ENCODE peak calls at places on chromosome 2, in eight cellular contexts. One of them, this sample, is unnamed.

GRCh38 chr2:86809481-86810121 is 18.9 kb upstream of the CD8A start:
- DNase-seq in body of pancreas: no peak
- DNase-seq in fibroblast of the aortic adventitia: no peak
- DNase-seq in epithelial cell of esophagus: no peak
- DNase-seq in stomach: no peak
- DNase-seq in GM12864: no peak
- DNase-seq in HL-60: no peak
- DNase-seq in astrocyte of the cerebellum: no peak
- DNase-seq in this sample: no peak

GRCh38 chr2:8392098-8392844 is 289.6 kb upstream of the ID2 start:
- DNase-seq in fibroblast of the aortic adventitia: no peak
- DNase-seq in body of pancreas: no peak
- DNase-seq in GM12864: no peak
- DNase-seq in HL-60: no peak
- DNase-seq in astrocyte of the cerebellum: no peak
- DNase-seq in stomach: no peak
- DNase-seq in epithelial cell of esophagus: no peak
- DNase-seq in this sample: no peak

GRCh38 chr2:130842770-130843169 is 6.1 kb downstream of the ARHGEF4 start:
- DNase-seq in fibroblast of the aortic adventitia: no peak
- DNase-seq in stomach: no peak
- DNase-seq in GM12864: no peak
- DNase-seq in epithelial cell of esophagus: no peak
- DNase-seq in body of pancreas: no peak
- DNase-seq in astrocyte of the cerebellum: no peak
- DNase-seq in HL-60: no peak
- DNase-seq in this sample: no peak

GRCh38 chr2:55162284-55163006 is 69.6 kb downstream of the CLHC1 start:
- DNase-seq in fibroblast of the aortic adventitia: no peak
- DNase-seq in body of pancreas: no peak
- DNase-seq in HL-60: no peak
- DNase-seq in epithelial cell of esophagus: no peak
- DNase-seq in stomach: no peak
- DNase-seq in GM12864: no peak
- DNase-seq in astrocyte of the cerebellum: no peak
- DNase-seq in this sample: no peak

GRCh38 chr2:168934826-168935225 is 33.7 kb downstream of the G6PC2 start:
- DNase-seq in body of pancreas: no peak
- DNase-seq in epithelial cell of esophagus: peak; percentile 65
- DNase-seq in HL-60: no peak
- DNase-seq in astrocyte of the cerebellum: no peak
- DNase-seq in fibroblast of the aortic adventitia: no peak
- DNase-seq in stomach: no peak
- DNase-seq in GM12864: no peak
- DNase-seq in this sample: no peak

GRCh38 chr2:74507926-74508520 is 528 bp upstream of the PCGF1 start:
- DNase-seq in epithelial cell of esophagus: peak; percentile 45
- DNase-seq in fibroblast of the aortic adventitia: no peak
- DNase-seq in stomach: no peak
- DNase-seq in astrocyte of the cerebellum: no peak
- DNase-seq in HL-60: no peak
- DNase-seq in body of pancreas: no peak
- DNase-seq in GM12864: no peak
- DNase-seq in this sample: peak; percentile 39

GRCh38 chr2:119771331-119771730 is 11.6 kb downstream of the PTPN4 start:
- DNase-seq in stomach: no peak
- DNase-seq in epithelial cell of esophagus: no peak
- DNase-seq in fibroblast of the aortic adventitia: no peak
- DNase-seq in astrocyte of the cerebellum: no peak
- DNase-seq in HL-60: no peak
- DNase-seq in body of pancreas: no peak
- DNase-seq in GM12864: no peak
- DNase-seq in this sample: no peak

GRCh38 chr2:9656270-9656766 is 25.5 kb upstream of the YWHAQ start:
- DNase-seq in stomach: no peak
- DNase-seq in GM12864: peak; percentile 95
- DNase-seq in body of pancreas: no peak
- DNase-seq in fibroblast of the aortic adventitia: peak; percentile 90
- DNase-seq in astrocyte of the cerebellum: peak; percentile 88
- DNase-seq in HL-60: peak; percentile 24
- DNase-seq in epithelial cell of esophagus: peak; percentile 95
- DNase-seq in this sample: peak; percentile 97

GRCh38 chr2:125582521-125582920 is 1073.4 kb upstream of the GYPC start:
- DNase-seq in stomach: no peak
- DNase-seq in fibroblast of the aortic adventitia: no peak
- DNase-seq in epithelial cell of esophagus: no peak
- DNase-seq in body of pancreas: no peak
- DNase-seq in GM12864: no peak
- DNase-seq in astrocyte of the cerebellum: no peak
- DNase-seq in HL-60: no peak
- DNase-seq in this sample: no peak

GRCh38 chr2:40400336-40400953 is 51.4 kb downstream of the SLC8A1 start:
- DNase-seq in stomach: no peak
- DNase-seq in GM12864: no peak
- DNase-seq in fibroblast of the aortic adventitia: peak; percentile 67
- DNase-seq in body of pancreas: no peak
- DNase-seq in astrocyte of the cerebellum: no peak
- DNase-seq in epithelial cell of esophagus: no peak
- DNase-seq in HL-60: no peak
- DNase-seq in this sample: no peak

GRCh38 chr2:169684135-169684565 is 10.1 kb downstream of the CFAP210 start:
- DNase-seq in stomach: no peak
- DNase-seq in GM12864: no peak
- DNase-seq in body of pancreas: no peak
- DNase-seq in astrocyte of the cerebellum: no peak
- DNase-seq in epithelial cell of esophagus: no peak
- DNase-seq in fibroblast of the aortic adventitia: no peak
- DNase-seq in HL-60: no peak
- DNase-seq in this sample: no peak

GRCh38 chr2:239279508-239280295 is 121.1 kb downstream of the HDAC4 start:
- DNase-seq in astrocyte of the cerebellum: no peak
- DNase-seq in epithelial cell of esophagus: no peak
- DNase-seq in GM12864: no peak
- DNase-seq in body of pancreas: peak; percentile 0
- DNase-seq in fibroblast of the aortic adventitia: no peak
- DNase-seq in HL-60: no peak
- DNase-seq in stomach: peak; percentile 21
- DNase-seq in this sample: no peak

GRCh38 chr2:10564876-10565425 is 116.8 kb upstream of the ODC1 start:
- DNase-seq in body of pancreas: no peak
- DNase-seq in fibroblast of the aortic adventitia: no peak
- DNase-seq in astrocyte of the cerebellum: no peak
- DNase-seq in stomach: no peak
- DNase-seq in HL-60: no peak
- DNase-seq in GM12864: no peak
- DNase-seq in epithelial cell of esophagus: no peak
- DNase-seq in this sample: no peak

GRCh38 chr2:116510117-116510671 is 1304.3 kb upstream of the DDX18 start:
- DNase-seq in astrocyte of the cerebellum: no peak
- DNase-seq in body of pancreas: no peak
- DNase-seq in stomach: no peak
- DNase-seq in GM12864: no peak
- DNase-seq in HL-60: no peak
- DNase-seq in epithelial cell of esophagus: peak; percentile 30
- DNase-seq in fibroblast of the aortic adventitia: no peak
- DNase-seq in this sample: peak; percentile 2

DNA sequence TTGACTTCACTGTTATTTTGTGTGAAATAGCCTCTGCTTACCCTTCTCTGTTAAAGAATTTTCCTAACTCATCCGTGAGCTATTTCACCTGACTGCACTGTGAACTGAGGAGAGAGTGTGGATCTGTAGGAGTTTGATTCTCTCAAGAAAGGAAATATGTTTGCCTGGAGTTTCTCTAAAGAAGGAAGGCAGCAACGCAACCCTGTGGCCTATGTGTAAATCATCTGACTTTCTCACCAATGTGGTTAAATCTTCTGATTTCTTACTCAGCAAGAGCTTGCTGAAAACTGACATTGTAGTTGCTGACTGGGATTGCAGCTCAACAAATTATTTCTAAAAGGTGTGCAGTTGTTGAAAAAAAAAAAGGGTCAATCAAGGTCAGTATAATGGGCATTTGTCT is 153.9 kb upstream of the PELI1 start:
- DNase-seq in stomach: no peak
- DNase-seq in epithelial cell of esophagus: no peak
- DNase-seq in body of pancreas: no peak
- DNase-seq in fibroblast of the aortic adventitia: no peak
- DNase-seq in HL-60: no peak
- DNase-seq in GM12864: no peak
- DNase-seq in astrocyte of the cerebellum: no peak
- DNase-seq in this sample: no peak
- TF ChIP-seq CTCF in stomach: no peak
- TF ChIP-seq CTCF in epithelial cell of esophagus: no peak
- TF ChIP-seq CTCF in body of pancreas: no peak
- TF ChIP-seq CTCF in fibroblast of the aortic adventitia: no peak
- TF ChIP-seq CTCF in HL-60: no peak
- TF ChIP-seq CTCF in GM12864: no peak
- TF ChIP-seq CTCF in astrocyte of the cerebellum: no peak
- TF ChIP-seq CTCF in this sample: no peak

GRCh38 chr2:30267576-30267975 is 36.2 kb downstream of the LBH start:
- DNase-seq in GM12864: no peak
- DNase-seq in HL-60: no peak
- DNase-seq in astrocyte of the cerebellum: no peak
- DNase-seq in fibroblast of the aortic adventitia: no peak
- DNase-seq in stomach: no peak
- DNase-seq in body of pancreas: no peak
- DNase-seq in epithelial cell of esophagus: no peak
- DNase-seq in this sample: no peak

GRCh38 chr2:30267161-30267568 is 35.8 kb downstream of the LBH start:
- DNase-seq in HL-60: no peak
- DNase-seq in fibroblast of the aortic adventitia: no peak
- DNase-seq in epithelial cell of esophagus: no peak
- DNase-seq in body of pancreas: no peak
- DNase-seq in GM12864: no peak
- DNase-seq in astrocyte of the cerebellum: no peak
- DNase-seq in stomach: no peak
- DNase-seq in this sample: no peak

GRCh38 chr2:30265441-30266015 is 34.2 kb downstream of the LBH start:
- DNase-seq in fibroblast of the aortic adventitia: peak; percentile 70
- DNase-seq in GM12864: no peak
- DNase-seq in astrocyte of the cerebellum: no peak
- DNase-seq in body of pancreas: no peak
- DNase-seq in stomach: no peak
- DNase-seq in HL-60: no peak
- DNase-seq in epithelial cell of esophagus: peak; percentile 15
- DNase-seq in this sample: no peak

GRCh38 chr2:30266705-30267104 is 35.4 kb downstream of the LBH start:
- DNase-seq in body of pancreas: no peak
- DNase-seq in astrocyte of the cerebellum: no peak
- DNase-seq in fibroblast of the aortic adventitia: no peak
- DNase-seq in stomach: no peak
- DNase-seq in GM12864: no peak
- DNase-seq in HL-60: no peak
- DNase-seq in epithelial cell of esophagus: no peak
- DNase-seq in this sample: no peak

GRCh38 chr2:30266051-30266621 is 34.8 kb downstream of the LBH start:
- DNase-seq in fibroblast of the aortic adventitia: no peak
- DNase-seq in astrocyte of the cerebellum: no peak
- DNase-seq in stomach: peak; percentile 36
- DNase-seq in GM12864: no peak
- DNase-seq in epithelial cell of esophagus: no peak
- DNase-seq in HL-60: no peak
- DNase-seq in body of pancreas: peak; percentile 12
- DNase-seq in this sample: peak; percentile 46
- H3K4me3 ChIP-seq in fibroblast of the aortic adventitia: no peak overlapping the region
- H3K4me3 ChIP-seq in astrocyte of the cerebellum: no peak overlapping the region
- H3K4me3 ChIP-seq in stomach: no peak overlapping the region
- H3K4me3 ChIP-seq in GM12864: no peak overlapping the region
- H3K4me3 ChIP-seq in epithelial cell of esophagus: no peak overlapping the region
- H3K4me3 ChIP-seq in HL-60: no peak overlapping the region
- H3K4me3 ChIP-seq in body of pancreas: no peak overlapping the region
- H3K4me3 ChIP-seq in this sample: no peak overlapping the region

GRCh38 chr2:99615247-99615771 is 125.5 kb upstream of the REV1 start:
- DNase-seq in GM12864: no peak
- DNase-seq in body of pancreas: no peak
- DNase-seq in astrocyte of the cerebellum: no peak
- DNase-seq in stomach: no peak
- DNase-seq in HL-60: no peak
- DNase-seq in fibroblast of the aortic adventitia: no peak
- DNase-seq in epithelial cell of esophagus: no peak
- DNase-seq in this sample: no peak
- TF ChIP-seq CTCF in GM12864: no peak
- TF ChIP-seq CTCF in body of pancreas: no peak
- TF ChIP-seq CTCF in astrocyte of the cerebellum: peak; percentile 22
- TF ChIP-seq CTCF in stomach: no peak
- TF ChIP-seq CTCF in HL-60: no peak
- TF ChIP-seq CTCF in fibroblast of the aortic adventitia: no peak
- TF ChIP-seq CTCF in epithelial cell of esophagus: no peak
- TF ChIP-seq CTCF in this sample: no peak

GRCh38 chr2:27963454-27963853 is 72.9 kb downstream of the BABAM2 start:
- DNase-seq in GM12864: no peak
- DNase-seq in fibroblast of the aortic adventitia: no peak
- DNase-seq in body of pancreas: no peak
- DNase-seq in epithelial cell of esophagus: no peak
- DNase-seq in HL-60: no peak
- DNase-seq in astrocyte of the cerebellum: no peak
- DNase-seq in stomach: no peak
- DNase-seq in this sample: no peak

GRCh38 chr2:27958711-27959378 is 68.3 kb downstream of the BABAM2 start:
- DNase-seq in fibroblast of the aortic adventitia: peak; percentile 28
- DNase-seq in epithelial cell of esophagus: no peak
- DNase-seq in stomach: no peak
- DNase-seq in astrocyte of the cerebellum: no peak
- DNase-seq in body of pancreas: no peak
- DNase-seq in GM12864: no peak
- DNase-seq in HL-60: no peak
- DNase-seq in this sample: no peak

GRCh38 chr2:27959496-27959895 is 69.0 kb downstream of the BABAM2 start:
- DNase-seq in astrocyte of the cerebellum: no peak
- DNase-seq in epithelial cell of esophagus: peak; percentile 61
- DNase-seq in fibroblast of the aortic adventitia: peak; percentile 64
- DNase-seq in stomach: no peak
- DNase-seq in body of pancreas: peak; percentile 64
- DNase-seq in HL-60: peak; percentile 64
- DNase-seq in GM12864: no peak
- DNase-seq in this sample: no peak

GRCh38 chr2:27961997-27962396 is 71.5 kb downstream of the BABAM2 start:
- DNase-seq in body of pancreas: no peak
- DNase-seq in fibroblast of the aortic adventitia: peak; percentile 46
- DNase-seq in epithelial cell of esophagus: peak; percentile 52
- DNase-seq in HL-60: no peak
- DNase-seq in astrocyte of the cerebellum: no peak
- DNase-seq in stomach: no peak
- DNase-seq in GM12864: no peak
- DNase-seq in this sample: no peak

DNA sequence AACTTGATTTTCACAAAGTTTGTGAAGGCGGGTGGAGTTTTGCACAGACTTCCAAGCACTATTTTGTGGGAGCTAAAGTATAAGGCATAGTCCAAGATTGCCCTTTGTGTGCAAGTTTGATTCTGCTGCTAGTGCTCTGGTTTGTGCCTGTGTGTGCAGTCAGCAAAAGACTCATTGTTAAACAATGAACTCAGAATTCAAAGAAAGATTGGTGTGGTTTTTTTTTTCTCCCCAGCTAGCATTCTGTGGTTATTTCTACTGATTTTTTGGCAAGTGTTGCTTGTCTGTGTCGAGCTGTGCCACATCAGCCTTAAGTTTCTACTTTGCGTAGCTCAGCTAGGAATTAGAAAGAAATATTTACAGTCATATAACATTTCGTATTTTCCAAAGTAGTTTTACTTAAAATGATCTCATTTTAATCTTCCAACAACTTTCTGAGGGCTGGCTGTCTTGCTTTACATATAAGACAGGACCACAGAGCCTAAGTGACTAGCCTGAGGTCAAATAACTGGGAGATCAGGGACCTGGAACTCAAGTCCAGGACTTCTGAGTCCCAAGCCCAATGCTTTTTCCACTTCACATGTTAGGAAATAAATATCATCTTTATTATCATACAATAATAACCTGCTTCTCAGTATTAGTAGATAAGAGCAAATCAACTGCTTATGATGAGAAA is 69.8 kb downstream of the BABAM2 start:
- DNase-seq in epithelial cell of esophagus: peak; percentile 45
- DNase-seq in stomach: no peak
- DNase-seq in HL-60: no peak
- DNase-seq in astrocyte of the cerebellum: peak; percentile 91
- DNase-seq in fibroblast of the aortic adventitia: peak; percentile 95
- DNase-seq in body of pancreas: no peak
- DNase-seq in GM12864: no peak
- DNase-seq in this sample: no peak
- H3K4me3 ChIP-seq in epithelial cell of esophagus: no peak overlapping the region
- H3K4me3 ChIP-seq in stomach: no peak overlapping the region
- H3K4me3 ChIP-seq in HL-60: no peak overlapping the region
- H3K4me3 ChIP-seq in astrocyte of the cerebellum: no peak overlapping the region
- H3K4me3 ChIP-seq in fibroblast of the aortic adventitia: peak overlapping the region; percentile 31
- H3K4me3 ChIP-seq in body of pancreas: no peak overlapping the region
- H3K4me3 ChIP-seq in GM12864: no peak overlapping the region
- H3K4me3 ChIP-seq in this sample: no peak overlapping the region